ENCODE peak calls at places on chromosomes 11 and 22, in four cellular contexts. H is pancreas, Y is left ventricle myocardium inferior, N is type B pancreatic cell. A is an unnamed sample.

GRCh38 chr22:42688241-42688913 is 32.3 kb downstream of the A4GALT start:
- DNase-seq in H (no peak), Y (peak; percentile 90), N (no peak), A (peak; percentile 56)

GRCh38 chr22:34814260-34814659 is 251.7 kb upstream of the ISX start:
- DNase-seq in H (no peak), Y (no peak), N (no peak), A (no peak)

GRCh38 chr11:67642490-67643120 is 3.0 kb upstream of the TBX10 start:
- DNase-seq in H (no peak), Y (no peak), N (no peak), A (no peak)

GRCh38 chr22:20584872-20585639 is 77.6 kb downstream of the MED15 start:
- DNase-seq in H (peak; percentile 67), Y (peak; percentile 15), N (no peak), A (no peak)

GRCh38 chr11:15179167-15179566 is 64.4 kb downstream of the INSC start:
- DNase-seq in H (no peak), Y (no peak), N (no peak), A (no peak)

GRCh38 chr22:37088108-37088605 is 21.4 kb downstream of the TMPRSS6 start:
- DNase-seq in H (no peak), Y (no peak), N (no peak), A (no peak)

GRCh38 chr22:47386812-47387510 is 624.5 kb downstream of the TBC1D22A start:
- DNase-seq in H (no peak), Y (no peak), N (no peak), A (no peak)

GRCh38 chr11:64250875-64251721 is at the start of gene PLCB3:
- DNase-seq in H (peak; percentile 87), Y (peak; percentile 52), N (no peak), A (peak; percentile 49)

GRCh38 chr11:45089845-45090499 is 56.5 kb upstream of the PRDM11 start:
- DNase-seq in H (no peak), Y (no peak), N (no peak), A (no peak)

GRCh38 chr22:28479912-28480311 is 199.7 kb downstream of the TTC28 start:
- DNase-seq in H (no peak), Y (no peak), N (no peak), A (no peak)

GRCh38 chr22:39129746-39130145 is 22.7 kb downstream of the CBX7 start:
- DNase-seq in H (peak; percentile 32), Y (no peak), N (no peak), A (no peak)

GRCh38 chr11:47394322-47395224 is 13.8 kb upstream of the SLC39A13 start:
- DNase-seq in H (no peak), Y (peak; percentile 70), N (no peak), A (no peak)

GRCh38 chr11:68117896-68118470 is 3.2 kb downstream of the CHKA start:
- DNase-seq in H (no peak), Y (no peak), N (no peak), A (no peak)

GRCh38 chr11:115222218-115222862 is 281.9 kb downstream of the CADM1 start:
- DNase-seq in H (no peak), Y (no peak), N (no peak), A (no peak)

A was measured in head of caudate nucleus.